ENCODE peak calls at places on chromosomes 13 and 19, in four cellular contexts. One of them, this sample, is unnamed.

GRCh38 chr13:73341748-73342147 is 282.9 kb downstream of the KLF5 start:
- DNase-seq in Right ventricle myocardium superior: no peak
- DNase-seq in AG08395: peak; percentile 47
- DNase-seq in mesothelial cell of epicardium: no peak
- DNase-seq in this sample: no peak

GRCh38 chr19:50896591-50897190 is 14.5 kb downstream of the KLK4 start:
- DNase-seq in Right ventricle myocardium superior: no peak
- DNase-seq in AG08395: no peak
- DNase-seq in mesothelial cell of epicardium: no peak
- DNase-seq in this sample: no peak

GRCh38 chr19:35013047-35013819 is 13.1 kb downstream of the GRAMD1A start:
- DNase-seq in Right ventricle myocardium superior: peak; percentile 88
- DNase-seq in AG08395: peak; percentile 81
- DNase-seq in mesothelial cell of epicardium: peak; percentile 65
- DNase-seq in this sample: no peak

GRCh38 chr19:35946203-35946602 is 10.0 kb downstream of the LRFN3 start:
- DNase-seq in Right ventricle myocardium superior: no peak
- DNase-seq in AG08395: no peak
- DNase-seq in mesothelial cell of epicardium: no peak
- DNase-seq in this sample: no peak

GRCh38 chr19:35868172-35868822 is at the start of gene APLP1:
- DNase-seq in Right ventricle myocardium superior: peak; percentile 84
- DNase-seq in AG08395: peak; percentile 81
- DNase-seq in mesothelial cell of epicardium: peak; percentile 62
- DNase-seq in this sample: peak; percentile 80

GRCh38 chr13:40682449-40683240 is 16.2 kb upstream of the FOXO1 start:
- DNase-seq in Right ventricle myocardium superior: no peak
- DNase-seq in AG08395: peak; percentile 35
- DNase-seq in mesothelial cell of epicardium: no peak
- DNase-seq in this sample: no peak

GRCh38 chr19:1852294-1852646 is 4.0 kb upstream of the REXO1 start:
- DNase-seq in Right ventricle myocardium superior: no peak
- DNase-seq in AG08395: no peak
- DNase-seq in mesothelial cell of epicardium: no peak
- DNase-seq in this sample: no peak

GRCh38 chr19:43596842-43597461 is 557 bp downstream of the ZNF576 start:
- DNase-seq in Right ventricle myocardium superior: no peak
- DNase-seq in AG08395: no peak
- DNase-seq in mesothelial cell of epicardium: no peak
- DNase-seq in this sample: no peak

GRCh38 chr19:30069535-30070197 is 127.6 kb downstream of the URI1 start:
- DNase-seq in Right ventricle myocardium superior: no peak
- DNase-seq in AG08395: no peak
- DNase-seq in mesothelial cell of epicardium: no peak
- DNase-seq in this sample: no peak

GRCh38 chr13:23456437-23456836 is 22.9 kb upstream of the SACS start:
- DNase-seq in Right ventricle myocardium superior: no peak
- DNase-seq in AG08395: no peak
- DNase-seq in mesothelial cell of epicardium: no peak
- DNase-seq in this sample: no peak

GRCh38 chr19:16421982-16422381 is 49.8 kb downstream of the EPS15L1 start:
- DNase-seq in Right ventricle myocardium superior: no peak
- DNase-seq in AG08395: no peak
- DNase-seq in mesothelial cell of epicardium: no peak
- DNase-seq in this sample: no peak

GRCh38 chr13:99064624-99065249 is 86.9 kb upstream of the DOCK9 start:
- DNase-seq in Right ventricle myocardium superior: no peak
- DNase-seq in AG08395: no peak
- DNase-seq in mesothelial cell of epicardium: no peak
- DNase-seq in this sample: no peak

GRCh38 chr19:3135961-3136683 is at the start of gene GNA15:
- DNase-seq in Right ventricle myocardium superior: no peak
- DNase-seq in AG08395: no peak
- DNase-seq in mesothelial cell of epicardium: no peak
- DNase-seq in this sample: no peak

GRCh38 chr13:67148219-67148583 is 81.9 kb downstream of the PCDH9 start:
- DNase-seq in Right ventricle myocardium superior: no peak
- DNase-seq in AG08395: peak; percentile 32
- DNase-seq in mesothelial cell of epicardium: no peak
- DNase-seq in this sample: no peak

GRCh38 chr19:6875218-6875617 is 12.2 kb upstream of the ADGRE1 start:
- DNase-seq in Right ventricle myocardium superior: no peak
- DNase-seq in AG08395: no peak
- DNase-seq in mesothelial cell of epicardium: no peak
- DNase-seq in this sample: no peak

GRCh38 chr19:40398417-40399056 is 8.6 kb upstream of the HIPK4 start:
- DNase-seq in Right ventricle myocardium superior: peak; percentile 56
- DNase-seq in AG08395: no peak
- DNase-seq in mesothelial cell of epicardium: no peak
- DNase-seq in this sample: no peak

GRCh38 chr13:113771709-113772331 is 12.8 kb downstream of the TMEM255B start:
- DNase-seq in Right ventricle myocardium superior: no peak
- DNase-seq in AG08395: no peak
- DNase-seq in mesothelial cell of epicardium: no peak
- DNase-seq in this sample: no peak

GRCh38 chr13:38582133-38582532 is 104.7 kb upstream of the FREM2 start:
- DNase-seq in Right ventricle myocardium superior: no peak
- DNase-seq in AG08395: peak; percentile 28
- DNase-seq in mesothelial cell of epicardium: no peak
- DNase-seq in this sample: peak; percentile 69

GRCh38 chr13:113320226-113320875 is 23.3 kb downstream of the LAMP1 start:
- DNase-seq in Right ventricle myocardium superior: peak; percentile 32
- DNase-seq in AG08395: no peak
- DNase-seq in mesothelial cell of epicardium: no peak
- DNase-seq in this sample: no peak

GRCh38 chr13:94329277-94329676 is 150.2 kb downstream of the DCT start:
- DNase-seq in Right ventricle myocardium superior: no peak
- DNase-seq in AG08395: no peak
- DNase-seq in mesothelial cell of epicardium: no peak
- DNase-seq in this sample: no peak

GRCh38 chr13:88544836-88545235 is 873.7 kb downstream of the SLITRK5 start:
- DNase-seq in Right ventricle myocardium superior: no peak
- DNase-seq in AG08395: no peak
- DNase-seq in mesothelial cell of epicardium: no peak
- DNase-seq in this sample: no peak

GRCh38 chr13:21849323-21849722 is 178.4 kb downstream of the FGF9 start:
- DNase-seq in Right ventricle myocardium superior: no peak
- DNase-seq in AG08395: peak; percentile 43
- DNase-seq in mesothelial cell of epicardium: no peak
- DNase-seq in this sample: peak; percentile 61

GRCh38 chr13:97944396-97945029 is 9.0 kb upstream of the IPO5 start:
- DNase-seq in Right ventricle myocardium superior: no peak
- DNase-seq in AG08395: no peak
- DNase-seq in mesothelial cell of epicardium: no peak
- DNase-seq in this sample: no peak

GRCh38 chr13:36616706-36617105 is 57.1 kb upstream of the SERTM1 start:
- DNase-seq in Right ventricle myocardium superior: no peak
- DNase-seq in AG08395: no peak
- DNase-seq in mesothelial cell of epicardium: no peak
- DNase-seq in this sample: no peak